ENCODE peak calls at places on chromosomes 7 and 10, in nine cellular contexts. O, L, B, F, M, K, S, T and I are unnamed samples.

GRCh38 chr7:79734158-79734557 is 280.7 kb upstream of the MAGI2 start:
- DNase-seq in O (no peak), L (no peak), B (no peak), F (no peak), M (no peak), K (no peak), S (no peak), T (no peak), I (no peak)

GRCh38 chr7:30068117-30068516 is 39.9 kb downstream of the PLEKHA8 start:
- DNase-seq in O (peak), L (no peak), B (no peak), F (no peak), M (no peak), K (no peak), S (no peak), T (no peak), I (no peak)

GRCh38 chr10:100413206-100413605 is 49.6 kb upstream of the WNT8B start:
- DNase-seq in O (no peak), L (no peak), B (no peak), F (no peak), M (no peak), K (no peak), S (no peak), T (no peak), I (no peak)

GRCh38 chr7:20779041-20779440 is 7.6 kb downstream of the SP8 start:
- DNase-seq in O (no peak), L (no peak), B (no peak), F (no peak), M (no peak), K (no peak), S (no peak), T (no peak), I (no peak)

GRCh38 chr7:26555971-26556830 is 264.5 kb downstream of the SNX10 start:
- DNase-seq in O (no peak), L (no peak), B (peak), F (no peak), M (no peak), K (no peak), S (no peak), T (peak), I (no peak)

GRCh38 chr7:38678342-38679054 is 47.3 kb upstream of the AMPH start:
- DNase-seq in O (no peak), L (no peak), B (no peak), F (no peak), M (no peak), K (no peak), S (no peak), T (no peak), I (no peak)

GRCh38 chr10:97960269-97960869 is 70.1 kb downstream of the CRTAC1 start:
- DNase-seq in O (peak), L (no peak), B (no peak), F (no peak), M (no peak), K (no peak), S (no peak), T (no peak), I (no peak)

GRCh38 chr7:47738563-47739166 is 156.8 kb upstream of the TNS3 start:
- DNase-seq in O (no peak), L (no peak), B (no peak), F (no peak), M (no peak), K (no peak), S (no peak), T (no peak), I (no peak)

GRCh38 chr10:67602268-67602950 is 93.6 kb downstream of the CTNNA3 start:
- DNase-seq in O (peak), L (peak), B (no peak), F (no peak), M (no peak), K (no peak), S (no peak), T (no peak), I (no peak)

GRCh38 chr7:33421384-33421783 is 292.0 kb downstream of the BBS9 start:
- DNase-seq in O (no peak), L (no peak), B (no peak), F (no peak), M (no peak), K (no peak), S (no peak), T (no peak), I (no peak)

GRCh38 chr7:22851140-22851539 is 28.5 kb upstream of the TOMM7 start:
- DNase-seq in O (no peak), L (no peak), B (no peak), F (no peak), M (no peak), K (no peak), S (no peak), T (no peak), I (no peak)

GRCh38 chr10:21069929-21070363 is 172.8 kb upstream of the NEBL start:
- DNase-seq in O (no peak), L (no peak), B (no peak), F (no peak), M (no peak), K (no peak), S (no peak), T (no peak), I (no peak)

GRCh38 chr7:36048141-36048901 is 104.7 kb upstream of the EEPD1 start:
- DNase-seq in O (peak), L (no peak), B (no peak), F (no peak), M (no peak), K (no peak), S (peak), T (no peak), I (no peak)

GRCh38 chr7:23298885-23299769 is at the start of gene MALSU1:
- DNase-seq in O (peak), L (peak), B (peak), F (peak), M (peak), K (peak), S (peak), T (peak), I (peak)

GRCh38 chr10:1160561-1160961 is 104.4 kb downstream of the WDR37 start:
- DNase-seq in O (no peak), L (no peak), B (no peak), F (peak), M (no peak), K (no peak), S (no peak), T (no peak), I (peak)

GRCh38 chr10:76082232-76082631 is 650.8 kb downstream of the LRMDA start:
- DNase-seq in O (peak), L (no peak), B (no peak), F (no peak), M (no peak), K (no peak), S (no peak), T (no peak), I (no peak)

GRCh38 chr7:96982586-96982985 is 22.8 kb upstream of the DLX6 start:
- DNase-seq in O (no peak), L (no peak), B (no peak), F (no peak), M (no peak), K (no peak), S (no peak), T (no peak), I (no peak)

GRCh38 chr10:4247379-4247778 is 462.4 kb upstream of the KLF6 start:
- DNase-seq in O (no peak), L (no peak), B (no peak), F (no peak), M (no peak), K (no peak), S (no peak), T (no peak), I (no peak)

GRCh38 chr10:58903071-58903470 is 273.4 kb upstream of the PHYHIPL start:
- DNase-seq in O (no peak), L (no peak), B (no peak), F (no peak), M (no peak), K (no peak), S (no peak), T (no peak), I (no peak)

GRCh38 chr7:128920913-128921582 is 10.5 kb upstream of the KCP start:
- DNase-seq in O (no peak), L (no peak), B (no peak), F (no peak), M (peak), K (no peak), S (peak), T (no peak), I (peak)

GRCh38 chr10:80526742-80527141 is 11.0 kb upstream of the SH2D4B start:
- DNase-seq in O (no peak), L (no peak), B (no peak), F (no peak), M (no peak), K (peak), S (no peak), T (no peak), I (no peak)

GRCh38 chr7:147584771-147585193 is 1005.8 kb upstream of the C7orf33 start:
- DNase-seq in O (no peak), L (no peak), B (no peak), F (no peak), M (no peak), K (no peak), S (no peak), T (peak), I (no peak)

GRCh38 chr7:142745783-142746182 is 3.5 kb upstream of the PRSS1 start:
- DNase-seq in O (no peak), L (no peak), B (no peak), F (no peak), M (no peak), K (peak), S (no peak), T (no peak), I (no peak)

GRCh38 chr10:8049151-8049873 is 5.2 kb upstream of the GATA3 start:
- DNase-seq in O (no peak), L (no peak), B (peak), F (no peak), M (no peak), K (no peak), S (no peak), T (no peak), I (no peak)

GRCh38 chr10:28849821-28850220 is 172.5 kb downstream of the BAMBI start:
- DNase-seq in O (no peak), L (no peak), B (no peak), F (no peak), M (no peak), K (no peak), S (no peak), T (no peak), I (no peak)

GRCh38 chr7:45574521-45575500 is 643 bp downstream of the ADCY1 start:
- DNase-seq in O (peak), L (no peak), B (peak), F (no peak), M (no peak), K (peak), S (no peak), T (peak), I (peak)

GRCh38 chr10:112593023-112593422 is 146.0 kb downstream of the VTI1A start:
- DNase-seq in O (no peak), L (no peak), B (no peak), F (no peak), M (no peak), K (no peak), S (no peak), T (no peak), I (no peak)

GRCh38 chr7:155865830-155866545 is 53.7 kb upstream of the SHH start:
- DNase-seq in O (no peak), L (no peak), B (no peak), F (peak), M (no peak), K (no peak), S (peak), T (no peak), I (peak)

GRCh38 chr7:128672927-128673517 is 930 bp downstream of the GARIN1A start:
- DNase-seq in O (peak), L (peak), B (no peak), F (no peak), M (no peak), K (peak), S (no peak), T (peak), I (no peak)

GRCh38 chr7:16034866-16035265 is 348.4 kb upstream of the MEOX2 start:
- DNase-seq in O (no peak), L (no peak), B (no peak), F (no peak), M (no peak), K (no peak), S (no peak), T (no peak), I (no peak)

GRCh38 chr7:8356071-8356470 is 77.3 kb upstream of the NXPH1 start:
- DNase-seq in O (no peak), L (no peak), B (no peak), F (no peak), M (no peak), K (no peak), S (no peak), T (no peak), I (no peak)

GRCh38 chr10:5625992-5626777 is 40.2 kb downstream of the ASB13 start:
- DNase-seq in O (no peak), L (no peak), B (no peak), F (no peak), M (no peak), K (no peak), S (peak), T (no peak), I (no peak)

GRCh38 chr7:44978511-44979366 is at the start of gene MYO1G:
- DNase-seq in O (no peak), L (no peak), B (no peak), F (no peak), M (peak), K (peak), S (no peak), T (no peak), I (no peak)

GRCh38 chr10:77162697-77163096 is 474.9 kb downstream of the KCNMA1 start:
- DNase-seq in O (peak), L (no peak), B (no peak), F (no peak), M (no peak), K (no peak), S (no peak), T (no peak), I (no peak)

GRCh38 chr7:135335628-135336139 is 102.0 kb downstream of the STRA8 start:
- DNase-seq in O (peak), L (peak), B (peak), F (peak), M (no peak), K (peak), S (peak), T (peak), I (peak)

GRCh38 chr7:102305414-102306268 is 19.0 kb downstream of the SH2B2 start:
- DNase-seq in O (no peak), L (no peak), B (no peak), F (no peak), M (no peak), K (no peak), S (no peak), T (no peak), I (no peak)

GRCh38 chr10:112844681-112845080 is 105.4 kb upstream of the TCF7L2 start:
- DNase-seq in O (no peak), L (no peak), B (no peak), F (no peak), M (no peak), K (no peak), S (no peak), T (no peak), I (no peak)

GRCh38 chr7:27155816-27156507 is 513 bp downstream of the HOXA7 start:
- DNase-seq in O (no peak), L (no peak), B (no peak), F (peak), M (no peak), K (peak), S (peak), T (no peak), I (no peak)

GRCh38 chr7:88111136-88111748 is 108.6 kb downstream of the SRI start:
- DNase-seq in O (peak), L (peak), B (no peak), F (no peak), M (no peak), K (no peak), S (no peak), T (no peak), I (no peak)

DNA sequence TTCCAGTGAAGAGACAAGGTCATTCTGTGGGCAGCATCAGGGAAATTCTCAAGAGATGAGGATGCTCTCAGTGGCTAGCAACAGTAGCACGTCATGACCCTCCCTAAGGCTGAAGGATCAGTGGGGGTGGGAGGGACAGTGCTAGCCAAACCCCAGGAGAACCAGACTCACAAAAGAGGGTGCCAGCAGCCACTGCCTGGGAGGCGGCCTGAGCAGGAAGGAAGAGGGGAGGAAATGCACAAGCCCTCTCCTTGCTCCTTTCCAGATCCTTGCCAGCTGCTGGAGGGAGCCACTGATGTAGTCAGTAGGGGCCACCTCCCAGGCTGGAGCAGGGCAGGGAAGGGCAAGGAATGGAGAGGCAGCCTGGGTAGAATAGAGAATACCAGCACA is 302.7 kb downstream of the RPS24 start:
- DNase-seq in O (no peak), L (no peak), B (no peak), F (peak), M (no peak), K (no peak), S (peak), T (no peak), I (peak)
- TF ChIP-seq CTCF in O (no peak), L (no peak), B (no peak), F (no peak), M (no peak), K (no peak), S (no peak), T (no peak), I (no peak)

DNA sequence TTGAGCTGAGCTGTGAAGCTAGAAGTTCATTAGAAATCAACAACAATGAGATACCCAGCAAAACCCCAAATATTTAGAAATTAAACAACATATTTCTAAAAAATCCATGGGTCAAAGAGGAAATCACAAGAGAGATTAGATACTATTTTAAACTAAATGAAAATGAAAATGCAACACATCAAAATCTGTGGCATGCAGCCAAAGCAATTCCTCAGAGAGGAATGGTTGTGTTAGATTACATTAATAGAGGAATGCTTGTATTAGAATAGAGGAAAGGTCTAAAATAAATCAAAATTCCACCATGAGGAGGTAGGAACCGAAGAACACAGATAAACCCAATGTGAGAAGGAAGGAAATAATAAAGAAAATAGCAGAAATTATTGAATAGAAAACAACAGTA is 642.1 kb upstream of the GALNT17 start:
- DNase-seq in O (no peak), L (no peak), B (no peak), F (no peak), M (no peak), K (no peak), S (no peak), T (no peak), I (no peak)
- TF ChIP-seq CTCF in O (no peak), L (no peak), B (no peak), F (no peak), M (no peak), K (no peak), S (no peak), T (no peak), I (no peak)

GRCh38 chr10:70652761-70653657 is 19.3 kb upstream of the ADAMTS14 start:
- DNase-seq in O (peak), L (no peak), B (no peak), F (peak), M (no peak), K (no peak), S (no peak), T (no peak), I (peak)
- TF ChIP-seq CTCF in O (no peak), L (no peak), B (no peak), F (no peak), M (no peak), K (no peak), S (no peak), T (no peak), I (no peak)

GRCh38 chr10:63008491-63008890 is 124.6 kb upstream of the NRBF2 start:
- DNase-seq in O (no peak), L (no peak), B (no peak), F (no peak), M (no peak), K (no peak), S (no peak), T (no peak), I (no peak)
- TF ChIP-seq CTCF in O (no peak), L (no peak), B (no peak), F (no peak), M (no peak), K (no peak), S (no peak), T (no peak), I (no peak)

DNA sequence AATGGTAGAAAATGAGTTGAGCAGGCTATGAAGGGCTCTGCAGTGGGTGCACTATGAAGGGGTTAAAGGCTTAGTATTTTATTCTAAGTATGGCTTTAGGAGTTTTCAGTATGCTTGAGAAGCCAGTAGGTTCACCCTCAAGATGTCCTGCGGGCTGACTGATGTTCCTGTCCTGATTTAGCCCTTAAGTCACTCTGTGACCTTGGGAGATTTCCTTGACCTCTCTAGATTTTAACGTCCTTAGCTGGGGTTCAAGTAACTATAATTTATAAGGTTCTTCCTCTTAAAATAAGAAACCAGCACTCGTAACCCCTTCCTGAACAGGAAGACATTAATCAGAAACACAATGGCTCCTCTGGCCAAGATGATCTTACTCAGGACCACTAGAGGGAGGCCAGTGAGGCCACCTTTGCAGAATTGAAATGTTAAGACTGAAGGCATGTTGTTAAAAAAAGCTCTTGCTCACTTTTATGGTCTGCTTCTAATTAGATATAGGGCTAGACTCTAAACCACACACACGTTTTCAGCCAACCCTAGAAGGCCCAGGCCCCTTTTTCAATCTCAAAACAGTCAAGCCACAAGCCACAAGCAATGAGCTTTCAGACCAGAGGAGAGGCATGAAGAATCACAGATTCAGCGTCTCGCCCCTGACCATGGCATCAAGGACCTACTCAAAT is 42.0 kb downstream of the CDK1 start:
- DNase-seq in O (no peak), L (no peak), B (no peak), F (no peak), M (no peak), K (no peak), S (no peak), T (no peak), I (no peak)
- TF ChIP-seq CTCF in O (no peak), L (peak), B (peak), F (peak), M (no peak), K (no peak), S (peak), T (no peak), I (no peak)

GRCh38 chr10:118562877-118563276 is 32.6 kb downstream of the PRLHR start:
- DNase-seq in O (no peak), L (no peak), B (no peak), F (no peak), M (no peak), K (no peak), S (no peak), T (no peak), I (no peak)

GRCh38 chr10:118564114-118564513 is 31.3 kb downstream of the PRLHR start:
- DNase-seq in O (no peak), L (no peak), B (no peak), F (peak), M (no peak), K (no peak), S (no peak), T (no peak), I (no peak)

GRCh38 chr10:118565301-118566075 is 30.0 kb downstream of the PRLHR start:
- DNase-seq in O (no peak), L (no peak), B (no peak), F (peak), M (no peak), K (no peak), S (no peak), T (no peak), I (no peak)

GRCh38 chr10:118563373-118563890 is 32.0 kb downstream of the PRLHR start:
- DNase-seq in O (no peak), L (no peak), B (no peak), F (no peak), M (no peak), K (no peak), S (no peak), T (no peak), I (no peak)

GRCh38 chr10:118564652-118565051 is 30.8 kb downstream of the PRLHR start:
- DNase-seq in O (peak), L (no peak), B (no peak), F (peak), M (no peak), K (peak), S (no peak), T (peak), I (no peak)
- TF ChIP-seq CTCF in O (no peak), L (peak), B (no peak), F (peak), M (no peak), K (no peak), S (no peak), T (no peak), I (no peak)